ENCODE peak calls at places on chromosomes 11 and 22, in seven cellular contexts. One of them, this sample, is unnamed.

GRCh38 chr22:21807545-21807944 is 59.9 kb downstream of the MAPK1 start:
- DNase-seq in HS-5: no peak
- DNase-seq in NCI-H524: no peak
- DNase-seq in endothelial cell: no peak
- DNase-seq in fibroblast of the conjunctiva: peak; percentile 22
- DNase-seq in PC-3: peak; percentile 8
- DNase-seq in sciatic nerve: no peak
- DNase-seq in this sample: no peak

GRCh38 chr11:117011541-117011908 is 86.7 kb downstream of the SIK3 start:
- DNase-seq in endothelial cell: no peak
- DNase-seq in HS-5: no peak
- DNase-seq in PC-3: no peak
- DNase-seq in fibroblast of the conjunctiva: peak; percentile 51
- DNase-seq in NCI-H524: no peak
- DNase-seq in sciatic nerve: no peak
- DNase-seq in this sample: no peak

GRCh38 chr22:50101870-50102565 is 12.2 kb downstream of the MOV10L1 start:
- DNase-seq in sciatic nerve: no peak
- DNase-seq in endothelial cell: no peak
- DNase-seq in NCI-H524: no peak
- DNase-seq in fibroblast of the conjunctiva: no peak
- DNase-seq in PC-3: no peak
- DNase-seq in HS-5: no peak
- DNase-seq in this sample: no peak

GRCh38 chr22:45225732-45226560 is 14.7 kb downstream of the KIAA0930 start:
- DNase-seq in PC-3: no peak
- DNase-seq in sciatic nerve: peak; percentile 65
- DNase-seq in HS-5: no peak
- DNase-seq in endothelial cell: no peak
- DNase-seq in fibroblast of the conjunctiva: no peak
- DNase-seq in NCI-H524: no peak
- DNase-seq in this sample: no peak

GRCh38 chr11:9269492-9270030 is 4.4 kb upstream of the DENND5A start:
- DNase-seq in fibroblast of the conjunctiva: no peak
- DNase-seq in HS-5: no peak
- DNase-seq in NCI-H524: no peak
- DNase-seq in endothelial cell: no peak
- DNase-seq in PC-3: no peak
- DNase-seq in sciatic nerve: no peak
- DNase-seq in this sample: no peak

GRCh38 chr11:131760191-131760951 is 390.0 kb downstream of the NTM start:
- DNase-seq in NCI-H524: no peak
- DNase-seq in fibroblast of the conjunctiva: no peak
- DNase-seq in HS-5: no peak
- DNase-seq in PC-3: no peak
- DNase-seq in endothelial cell: peak; percentile 38
- DNase-seq in sciatic nerve: peak; percentile 66
- DNase-seq in this sample: no peak

GRCh38 chr22:36325163-36326031 is 62.4 kb downstream of the MYH9 start:
- DNase-seq in sciatic nerve: no peak
- DNase-seq in fibroblast of the conjunctiva: peak; percentile 96
- DNase-seq in HS-5: no peak
- DNase-seq in NCI-H524: no peak
- DNase-seq in PC-3: no peak
- DNase-seq in endothelial cell: no peak
- DNase-seq in this sample: no peak

GRCh38 chr11:65150513-65151271 is 16.4 kb upstream of the SYVN1 start:
- DNase-seq in sciatic nerve: peak; percentile 84
- DNase-seq in NCI-H524: peak; percentile 64
- DNase-seq in fibroblast of the conjunctiva: peak; percentile 9
- DNase-seq in HS-5: peak; percentile 65
- DNase-seq in PC-3: peak; percentile 98
- DNase-seq in endothelial cell: no peak
- DNase-seq in this sample: peak; percentile 87

GRCh38 chr22:46450931-46451660 is 86.3 kb downstream of the CELSR1 start:
- DNase-seq in fibroblast of the conjunctiva: no peak
- DNase-seq in sciatic nerve: no peak
- DNase-seq in endothelial cell: no peak
- DNase-seq in PC-3: peak; percentile 25
- DNase-seq in NCI-H524: no peak
- DNase-seq in HS-5: no peak
- DNase-seq in this sample: no peak

GRCh38 chr22:30422481-30423295 is 2.9 kb upstream of the MTFP1 start:
- DNase-seq in NCI-H524: no peak
- DNase-seq in endothelial cell: no peak
- DNase-seq in sciatic nerve: peak; percentile 68
- DNase-seq in HS-5: peak; percentile 92
- DNase-seq in fibroblast of the conjunctiva: peak; percentile 84
- DNase-seq in PC-3: peak; percentile 94
- DNase-seq in this sample: no peak

GRCh38 chr11:2139691-2140337 is 625 bp upstream of the IGF2 start:
- DNase-seq in NCI-H524: no peak
- DNase-seq in HS-5: no peak
- DNase-seq in PC-3: no peak
- DNase-seq in sciatic nerve: no peak
- DNase-seq in fibroblast of the conjunctiva: no peak
- DNase-seq in endothelial cell: no peak
- DNase-seq in this sample: no peak

GRCh38 chr22:43796567-43796966 is 15.5 kb downstream of the EFCAB6 start:
- DNase-seq in sciatic nerve: no peak
- DNase-seq in PC-3: peak; percentile 41
- DNase-seq in fibroblast of the conjunctiva: peak; percentile 20
- DNase-seq in NCI-H524: peak; percentile 73
- DNase-seq in endothelial cell: peak; percentile 16
- DNase-seq in HS-5: no peak
- DNase-seq in this sample: no peak

GRCh38 chr22:23894710-23895598 is 771 bp downstream of the MIF start:
- DNase-seq in PC-3: peak; percentile 79
- DNase-seq in HS-5: peak; percentile 48
- DNase-seq in NCI-H524: peak; percentile 69
- DNase-seq in sciatic nerve: peak; percentile 79
- DNase-seq in fibroblast of the conjunctiva: peak; percentile 65
- DNase-seq in endothelial cell: peak; percentile 67
- DNase-seq in this sample: no peak

GRCh38 chr11:109939176-109939810 is 153.9 kb upstream of the ZC3H12C start:
- DNase-seq in PC-3: peak; percentile 94
- DNase-seq in endothelial cell: peak; percentile 13
- DNase-seq in fibroblast of the conjunctiva: peak; percentile 70
- DNase-seq in NCI-H524: peak; percentile 79
- DNase-seq in HS-5: peak; percentile 49
- DNase-seq in sciatic nerve: no peak
- DNase-seq in this sample: peak; percentile 5

GRCh38 chr11:93510196-93510898 is 32.8 kb downstream of the SMCO4 start:
- DNase-seq in PC-3: no peak
- DNase-seq in HS-5: no peak
- DNase-seq in sciatic nerve: no peak
- DNase-seq in endothelial cell: no peak
- DNase-seq in NCI-H524: no peak
- DNase-seq in fibroblast of the conjunctiva: no peak
- DNase-seq in this sample: no peak

GRCh38 chr22:41917906-41918791 is 3.3 kb upstream of the SHISA8 start:
- DNase-seq in PC-3: peak; percentile 63
- DNase-seq in sciatic nerve: peak; percentile 81
- DNase-seq in HS-5: peak; percentile 13
- DNase-seq in NCI-H524: peak; percentile 61
- DNase-seq in fibroblast of the conjunctiva: no peak
- DNase-seq in endothelial cell: peak; percentile 8
- DNase-seq in this sample: peak; percentile 84

GRCh38 chr11:75313457-75314272 is 37.8 kb downstream of the ARRB1 start:
- DNase-seq in PC-3: peak; percentile 25
- DNase-seq in NCI-H524: peak; percentile 91
- DNase-seq in HS-5: no peak
- DNase-seq in endothelial cell: no peak
- DNase-seq in fibroblast of the conjunctiva: peak; percentile 43
- DNase-seq in sciatic nerve: peak; percentile 82
- DNase-seq in this sample: peak; percentile 84

GRCh38 chr11:64703048-64703447 is 19.9 kb downstream of the NRXN2 start:
- DNase-seq in sciatic nerve: no peak
- DNase-seq in PC-3: no peak
- DNase-seq in fibroblast of the conjunctiva: no peak
- DNase-seq in NCI-H524: no peak
- DNase-seq in endothelial cell: no peak
- DNase-seq in HS-5: no peak
- DNase-seq in this sample: no peak

GRCh38 chr22:28142361-28142801 is 223.3 kb upstream of the PITPNB start:
- DNase-seq in fibroblast of the conjunctiva: peak; percentile 68
- DNase-seq in HS-5: peak; percentile 88
- DNase-seq in NCI-H524: no peak
- DNase-seq in PC-3: peak; percentile 12
- DNase-seq in endothelial cell: no peak
- DNase-seq in sciatic nerve: no peak
- DNase-seq in this sample: no peak

GRCh38 chr11:126157326-126158030 is 54.0 kb downstream of the RPUSD4 start:
- DNase-seq in endothelial cell: no peak
- DNase-seq in PC-3: no peak
- DNase-seq in NCI-H524: no peak
- DNase-seq in sciatic nerve: no peak
- DNase-seq in HS-5: no peak
- DNase-seq in fibroblast of the conjunctiva: no peak
- DNase-seq in this sample: no peak

GRCh38 chr22:36308880-36309279 is 55.9 kb downstream of the APOL1 start:
- DNase-seq in sciatic nerve: no peak
- DNase-seq in NCI-H524: no peak
- DNase-seq in fibroblast of the conjunctiva: no peak
- DNase-seq in HS-5: no peak
- DNase-seq in PC-3: no peak
- DNase-seq in endothelial cell: no peak
- DNase-seq in this sample: no peak

This sample was measured in H54.